ENCODE peak calls at places on chromosomes 16 and 17, in nine cellular contexts. X is B cell; F is body of pancreas; J is left colon; G is stimulated activated CD4-positive, alpha-beta T cell treated with anti-CD3 and anti-CD28 coated beads, Interleukin-1b, Interleukin-23, amount 100 ng/mL, for 24 hours; Q is NCI-H2029 treated with DMSO at 0.1 percent for 48 hours; R is RPMI8226; A is stimulated activated naive CD4-positive, alpha-beta T cell; T is C1 segment of cervical spinal cord. Y is an unnamed sample.

GRCh38 chr16:87723224-87723619 is 42.6 kb downstream of the KLHDC4 start:
- DNase-seq in F (peak; percentile 63), J (no peak), T (peak; percentile 62), Q (peak; percentile 83), R (no peak), G (no peak), A (no peak), X (peak; percentile 51), Y (peak; percentile 79)

GRCh38 chr16:13919330-13919682 is 648 bp upstream of the ERCC4 start:
- DNase-seq in A (no peak), F (peak; percentile 41), T (no peak), R (peak; percentile 61), G (no peak), X (no peak), Q (peak; percentile 49), J (no peak), Y (no peak)

GRCh38 chr16:3654249-3654991 is at the start of gene DNASE1:
- DNase-seq in T (no peak), A (no peak), Q (no peak), F (peak; percentile 93), G (peak; percentile 48), J (peak; percentile 80), X (peak; percentile 72), R (peak; percentile 76), Y (peak; percentile 59)

GRCh38 chr16:3868967-3869366 is 11.5 kb downstream of the CREBBP start:
- DNase-seq in R (no peak), X (no peak), J (no peak), A (no peak), Q (no peak), F (no peak), G (no peak), T (no peak), Y (no peak)

GRCh38 chr17:81931557-81932332 is 4.2 kb upstream of the MAFG start:
- DNase-seq in J (peak; percentile 29), G (no peak), Q (peak; percentile 12), F (no peak), A (no peak), R (no peak), X (no peak), T (no peak), Y (no peak)

GRCh38 chr16:30992381-30992780 is 7.4 kb downstream of the HSD3B7 start:
- DNase-seq in F (no peak), R (no peak), X (no peak), A (no peak), G (no peak), T (no peak), Q (no peak), J (no peak), Y (no peak)

GRCh38 chr17:80817321-80817845 is 174.3 kb upstream of the CHMP6 start:
- DNase-seq in A (no peak), R (no peak), X (no peak), J (no peak), T (no peak), Q (no peak), F (no peak), G (no peak), Y (no peak)

GRCh38 chr16:85625053-85625452 is 11.9 kb downstream of the GSE1 start:
- DNase-seq in A (no peak), X (no peak), T (peak; percentile 54), F (no peak), R (no peak), Q (no peak), J (no peak), G (no peak), Y (no peak)